ENCODE peak calls at places on chromosomes 11 and 22, in seven cellular contexts. F is hippocampal formation; W is activated T-cell treated with anti-CD3 and anti-CD28 coated beads for 24 hours; I is activated CD4-positive, CD25-positive, alpha-beta regulatory T cell; P is lung; J is GM19239; N is heart right ventricle. C is an unnamed sample.

GRCh38 chr22:43901976-43902643 is 10.3 kb upstream of the PNPLA5 start:
- DNase-seq in P (no peak), N (no peak), I (no peak), F (no peak), W (no peak), J (no peak), C (no peak)

GRCh38 chr22:41909290-41910049 is 5.4 kb downstream of the SHISA8 start:
- DNase-seq in F (no peak), I (no peak), J (no peak), N (no peak), P (no peak), W (no peak), C (peak)

GRCh38 chr11:65448418-65449196 is 26.0 kb downstream of the NEAT1 start:
- DNase-seq in F (no peak), J (no peak), W (no peak), N (no peak), I (no peak), P (no peak), C (no peak)

GRCh38 chr11:70477607-70478006 is 79.3 kb downstream of the CTTN start:
- DNase-seq in N (peak), J (no peak), F (no peak), P (no peak), W (no peak), I (no peak), C (peak)

GRCh38 chr11:19931141-19931767 is 218.6 kb downstream of the NAV2 start:
- DNase-seq in P (no peak), N (no peak), J (no peak), F (no peak), W (no peak), I (no peak), C (no peak)

GRCh38 chr11:66845143-66845875 is 2.1 kb downstream of the RCE1 start:
- DNase-seq in I (no peak), W (no peak), J (no peak), N (no peak), F (no peak), P (no peak), C (no peak)

GRCh38 chr11:23948831-23949230 is 548.0 kb upstream of the LUZP2 start:
- DNase-seq in F (no peak), I (no peak), W (no peak), P (no peak), N (no peak), J (no peak), C (no peak)

GRCh38 chr22:49717322-49717919 is 110.3 kb downstream of the BRD1 start:
- DNase-seq in F (no peak), W (no peak), I (no peak), N (no peak), J (no peak), P (no peak), C (no peak)

GRCh38 chr11:26994579-26995210 is 783 bp downstream of the FIBIN start:
- DNase-seq in W (no peak), I (no peak), N (no peak), J (no peak), P (no peak), F (peak), C (no peak)

GRCh38 chr11:60394666-60395343 is 1.5 kb upstream of the MS4A14 start:
- DNase-seq in N (no peak), J (no peak), F (no peak), W (no peak), I (no peak), P (no peak), C (peak)

GRCh38 chr11:66228521-66228920 is 39.9 kb upstream of the RAB1B start:
- DNase-seq in I (no peak), W (no peak), J (no peak), P (peak), F (no peak), N (no peak), C (no peak)

GRCh38 chr22:46596819-46597218 is 23.4 kb upstream of the GRAMD4 start:
- DNase-seq in N (no peak), P (peak), W (no peak), F (no peak), J (no peak), I (no peak), C (no peak)

GRCh38 chr11:13160745-13161144 is 116.8 kb upstream of the BMAL1 start:
- DNase-seq in J (no peak), P (no peak), F (no peak), W (no peak), I (no peak), N (no peak), C (no peak)

GRCh38 chr11:1442163-1442562 is 44.4 kb downstream of the MOB2 start:
- DNase-seq in I (no peak), J (no peak), W (no peak), P (no peak), N (no peak), F (no peak), C (peak)

GRCh38 chr22:22001664-22002525 is 19.3 kb upstream of the TOP3B start:
- DNase-seq in N (no peak), P (no peak), W (no peak), F (no peak), I (no peak), J (no peak), C (no peak)

GRCh38 chr11:18618341-18619025 is 15.7 kb downstream of the SPTY2D1 start:
- DNase-seq in P (no peak), J (no peak), F (no peak), N (no peak), W (no peak), I (no peak), C (no peak)

GRCh38 chr11:122354029-122354697 is 238.1 kb upstream of the BLID start:
- DNase-seq in P (no peak), I (no peak), W (no peak), N (no peak), J (no peak), F (no peak), C (no peak)

GRCh38 chr11:34602245-34602644 is 18.6 kb upstream of the EHF start:
- DNase-seq in I (no peak), P (no peak), W (no peak), F (no peak), N (no peak), J (no peak), C (no peak)